ENCODE peak calls at places on chromosomes 7 and 10, in ten cellular contexts. P, X, B, K, Z, C, I, Y, F and H are unnamed samples.

GRCh38 chr10:123926401-123927264 is 35.0 kb upstream of the CPXM2 start:
- DNase-seq in P (no peak), X (no peak), B (peak), K (peak), Z (no peak), C (no peak), I (peak), Y (peak), F (no peak), H (no peak)

GRCh38 chr10:98344589-98345038 is 70.4 kb downstream of the PYROXD2 start:
- DNase-seq in P (peak), X (no peak), B (peak), K (no peak), Z (no peak), C (no peak), I (peak), Y (peak), F (no peak), H (no peak)

GRCh38 chr7:156420496-156420895 is 220.1 kb upstream of the RNF32 start:
- DNase-seq in P (no peak), X (no peak), B (no peak), K (no peak), Z (no peak), C (no peak), I (no peak), Y (no peak), F (no peak), H (no peak)

GRCh38 chr7:67206452-67206851 is 209.8 kb downstream of the TYW1 start:
- DNase-seq in P (no peak), X (no peak), B (no peak), K (no peak), Z (no peak), C (no peak), I (no peak), Y (no peak), F (no peak), H (no peak)

GRCh38 chr10:78248651-78249464 is 215.2 kb downstream of the RPS24 start:
- DNase-seq in P (peak), X (no peak), B (no peak), K (no peak), Z (no peak), C (no peak), I (peak), Y (no peak), F (peak), H (peak)

GRCh38 chr7:134298902-134299683 is 17.6 kb downstream of the SLC35B4 start:
- DNase-seq in P (peak), X (no peak), B (no peak), K (no peak), Z (peak), C (no peak), I (no peak), Y (no peak), F (peak), H (peak)

GRCh38 chr10:3874988-3875841 is 90.2 kb upstream of the KLF6 start:
- DNase-seq in P (no peak), X (peak), B (no peak), K (no peak), Z (no peak), C (peak), I (no peak), Y (peak), F (no peak), H (no peak)

GRCh38 chr7:43647772-43648643 is 65.1 kb downstream of the STK17A start:
- DNase-seq in P (peak), X (no peak), B (peak), K (peak), Z (peak), C (no peak), I (peak), Y (peak), F (peak), H (peak)

GRCh38 chr7:133602291-133602690 is 349.4 kb downstream of the EXOC4 start:
- DNase-seq in P (peak), X (no peak), B (peak), K (no peak), Z (no peak), C (no peak), I (peak), Y (no peak), F (no peak), H (no peak)

GRCh38 chr10:74949843-74950765 is 123.7 kb downstream of the KAT6B start:
- DNase-seq in P (no peak), X (no peak), B (peak), K (no peak), Z (no peak), C (no peak), I (peak), Y (no peak), F (no peak), H (no peak)

GRCh38 chr10:132933308-132934042 is 8.9 kb downstream of the CFAP46 start:
- DNase-seq in P (no peak), X (no peak), B (no peak), K (no peak), Z (no peak), C (no peak), I (no peak), Y (no peak), F (no peak), H (no peak)

GRCh38 chr10:3192856-3193635 is 20.5 kb upstream of the PITRM1 start:
- DNase-seq in P (peak), X (peak), B (peak), K (peak), Z (peak), C (peak), I (peak), Y (peak), F (peak), H (peak)

GRCh38 chr7:142460402-142461117 is 202.7 kb upstream of the PRSS58 start:
- DNase-seq in P (no peak), X (no peak), B (peak), K (no peak), Z (no peak), C (no peak), I (peak), Y (no peak), F (no peak), H (no peak)

GRCh38 chr7:104584620-104585019 is 256.2 kb downstream of the LHFPL3 start:
- DNase-seq in P (no peak), X (no peak), B (peak), K (no peak), Z (no peak), C (no peak), I (peak), Y (no peak), F (no peak), H (no peak)

GRCh38 chr7:21984042-21984441 is 38.3 kb upstream of the CDCA7L start:
- DNase-seq in P (no peak), X (no peak), B (no peak), K (no peak), Z (no peak), C (no peak), I (no peak), Y (no peak), F (no peak), H (no peak)

GRCh38 chr7:151376218-151376902 is 33.5 kb downstream of the WDR86 start:
- DNase-seq in P (no peak), X (no peak), B (no peak), K (no peak), Z (no peak), C (no peak), I (no peak), Y (no peak), F (no peak), H (no peak)

GRCh38 chr10:104120061-104120460 is 1.9 kb upstream of the SFR1 start:
- DNase-seq in P (peak), X (no peak), B (peak), K (no peak), Z (no peak), C (no peak), I (peak), Y (no peak), F (no peak), H (no peak)